ENCODE peak calls at places on chromosomes 11 and 22, in seven cellular contexts. One of them, this sample, is unnamed.

GRCh38 chr11:86079421-86079820 is 10.5 kb upstream of the PICALM start:
- DNase-seq in hepatocyte: no peak
- DNase-seq in HCT116: no peak
- DNase-seq in choroid plexus epithelial cell: no peak
- DNase-seq in CD4-positive, alpha-beta T cell: no peak
- DNase-seq in dorsolateral prefrontal cortex: no peak
- DNase-seq in lower leg skin: no peak
- DNase-seq in this sample: no peak

GRCh38 chr11:92411431-92411830 is 186.8 kb downstream of the FAT3 start:
- DNase-seq in hepatocyte: no peak
- DNase-seq in CD4-positive, alpha-beta T cell: no peak
- DNase-seq in choroid plexus epithelial cell: no peak
- DNase-seq in lower leg skin: no peak
- DNase-seq in HCT116: no peak
- DNase-seq in dorsolateral prefrontal cortex: no peak
- DNase-seq in this sample: no peak

GRCh38 chr11:103877221-103877620 is 159.2 kb upstream of the DDI1 start:
- DNase-seq in HCT116: no peak
- DNase-seq in hepatocyte: peak; percentile 13
- DNase-seq in choroid plexus epithelial cell: peak; percentile 53
- DNase-seq in lower leg skin: no peak
- DNase-seq in dorsolateral prefrontal cortex: peak; percentile 28
- DNase-seq in CD4-positive, alpha-beta T cell: no peak
- DNase-seq in this sample: no peak

GRCh38 chr11:32433249-32434115 is 1.9 kb downstream of the WT1 start:
- DNase-seq in dorsolateral prefrontal cortex: no peak
- DNase-seq in choroid plexus epithelial cell: no peak
- DNase-seq in hepatocyte: no peak
- DNase-seq in lower leg skin: no peak
- DNase-seq in HCT116: no peak
- DNase-seq in CD4-positive, alpha-beta T cell: no peak
- DNase-seq in this sample: no peak

GRCh38 chr11:119991022-119991404 is 146.9 kb downstream of the TRIM29 start:
- DNase-seq in lower leg skin: no peak
- DNase-seq in choroid plexus epithelial cell: no peak
- DNase-seq in hepatocyte: no peak
- DNase-seq in HCT116: no peak
- DNase-seq in dorsolateral prefrontal cortex: no peak
- DNase-seq in CD4-positive, alpha-beta T cell: no peak
- DNase-seq in this sample: no peak

GRCh38 chr11:88689548-88690240 is 352.2 kb upstream of the CTSC start:
- DNase-seq in CD4-positive, alpha-beta T cell: no peak
- DNase-seq in hepatocyte: no peak
- DNase-seq in HCT116: no peak
- DNase-seq in choroid plexus epithelial cell: no peak
- DNase-seq in lower leg skin: no peak
- DNase-seq in dorsolateral prefrontal cortex: no peak
- DNase-seq in this sample: no peak

GRCh38 chr11:34602245-34602644 is 18.6 kb upstream of the EHF start:
- DNase-seq in choroid plexus epithelial cell: no peak
- DNase-seq in CD4-positive, alpha-beta T cell: no peak
- DNase-seq in dorsolateral prefrontal cortex: no peak
- DNase-seq in hepatocyte: no peak
- DNase-seq in HCT116: peak; percentile 51
- DNase-seq in lower leg skin: no peak
- DNase-seq in this sample: no peak

GRCh38 chr11:19094859-19095258 is 22.1 kb upstream of the ZDHHC13 start:
- DNase-seq in lower leg skin: no peak
- DNase-seq in HCT116: no peak
- DNase-seq in CD4-positive, alpha-beta T cell: no peak
- DNase-seq in choroid plexus epithelial cell: no peak
- DNase-seq in hepatocyte: no peak
- DNase-seq in dorsolateral prefrontal cortex: no peak
- DNase-seq in this sample: no peak

GRCh38 chr22:31083923-31084810 is 3.0 kb downstream of the SMTN start:
- DNase-seq in choroid plexus epithelial cell: no peak
- DNase-seq in hepatocyte: no peak
- DNase-seq in CD4-positive, alpha-beta T cell: no peak
- DNase-seq in HCT116: no peak
- DNase-seq in dorsolateral prefrontal cortex: no peak
- DNase-seq in lower leg skin: no peak
- DNase-seq in this sample: no peak

GRCh38 chr11:66002648-66003225 is 434 bp downstream of the BANF1 start:
- DNase-seq in lower leg skin: no peak
- DNase-seq in hepatocyte: no peak
- DNase-seq in choroid plexus epithelial cell: peak; percentile 44
- DNase-seq in dorsolateral prefrontal cortex: peak; percentile 40
- DNase-seq in CD4-positive, alpha-beta T cell: no peak
- DNase-seq in HCT116: no peak
- DNase-seq in this sample: no peak

GRCh38 chr22:46881373-46882118 is 119.1 kb downstream of the TBC1D22A start:
- DNase-seq in hepatocyte: no peak
- DNase-seq in CD4-positive, alpha-beta T cell: no peak
- DNase-seq in choroid plexus epithelial cell: no peak
- DNase-seq in lower leg skin: no peak
- DNase-seq in dorsolateral prefrontal cortex: no peak
- DNase-seq in HCT116: no peak
- DNase-seq in this sample: no peak

GRCh38 chr22:25896098-25896497 is 154.1 kb downstream of the MYO18B start:
- DNase-seq in lower leg skin: no peak
- DNase-seq in choroid plexus epithelial cell: no peak
- DNase-seq in HCT116: no peak
- DNase-seq in dorsolateral prefrontal cortex: no peak
- DNase-seq in hepatocyte: peak; percentile 13
- DNase-seq in CD4-positive, alpha-beta T cell: no peak
- DNase-seq in this sample: no peak

GRCh38 chr11:45651841-45652745 is 13.3 kb downstream of the CHST1 start:
- DNase-seq in dorsolateral prefrontal cortex: no peak
- DNase-seq in hepatocyte: no peak
- DNase-seq in CD4-positive, alpha-beta T cell: no peak
- DNase-seq in choroid plexus epithelial cell: no peak
- DNase-seq in HCT116: no peak
- DNase-seq in lower leg skin: no peak
- DNase-seq in this sample: no peak

GRCh38 chr11:26623076-26623666 is 51.1 kb upstream of the MUC15 start:
- DNase-seq in lower leg skin: no peak
- DNase-seq in HCT116: no peak
- DNase-seq in CD4-positive, alpha-beta T cell: no peak
- DNase-seq in hepatocyte: peak; percentile 10
- DNase-seq in choroid plexus epithelial cell: peak; percentile 22
- DNase-seq in dorsolateral prefrontal cortex: no peak
- DNase-seq in this sample: no peak

GRCh38 chr11:41245184-41245583 is 214.3 kb downstream of the LRRC4C start:
- DNase-seq in dorsolateral prefrontal cortex: no peak
- DNase-seq in choroid plexus epithelial cell: no peak
- DNase-seq in HCT116: no peak
- DNase-seq in CD4-positive, alpha-beta T cell: no peak
- DNase-seq in hepatocyte: no peak
- DNase-seq in lower leg skin: no peak
- DNase-seq in this sample: no peak

GRCh38 chr11:134226806-134227325 is 2.4 kb downstream of the VPS26B start:
- DNase-seq in HCT116: no peak
- DNase-seq in choroid plexus epithelial cell: peak; percentile 27
- DNase-seq in hepatocyte: no peak
- DNase-seq in lower leg skin: no peak
- DNase-seq in dorsolateral prefrontal cortex: no peak
- DNase-seq in CD4-positive, alpha-beta T cell: no peak
- DNase-seq in this sample: no peak

GRCh38 chr11:82960000-82960778 is 58.7 kb downstream of the DDIAS start:
- DNase-seq in choroid plexus epithelial cell: no peak
- DNase-seq in lower leg skin: no peak
- DNase-seq in dorsolateral prefrontal cortex: no peak
- DNase-seq in hepatocyte: no peak
- DNase-seq in CD4-positive, alpha-beta T cell: no peak
- DNase-seq in HCT116: no peak
- DNase-seq in this sample: no peak

GRCh38 chr11:134581966-134582787 is 170.1 kb upstream of the B3GAT1 start:
- DNase-seq in hepatocyte: no peak
- DNase-seq in dorsolateral prefrontal cortex: no peak
- DNase-seq in CD4-positive, alpha-beta T cell: no peak
- DNase-seq in lower leg skin: no peak
- DNase-seq in choroid plexus epithelial cell: no peak
- DNase-seq in HCT116: no peak
- DNase-seq in this sample: peak; percentile 64

GRCh38 chr11:88340366-88340930 is 2.9 kb upstream of the CTSC start:
- DNase-seq in lower leg skin: no peak
- DNase-seq in hepatocyte: no peak
- DNase-seq in choroid plexus epithelial cell: peak; percentile 33
- DNase-seq in HCT116: no peak
- DNase-seq in CD4-positive, alpha-beta T cell: no peak
- DNase-seq in dorsolateral prefrontal cortex: no peak
- DNase-seq in this sample: no peak

DNA sequence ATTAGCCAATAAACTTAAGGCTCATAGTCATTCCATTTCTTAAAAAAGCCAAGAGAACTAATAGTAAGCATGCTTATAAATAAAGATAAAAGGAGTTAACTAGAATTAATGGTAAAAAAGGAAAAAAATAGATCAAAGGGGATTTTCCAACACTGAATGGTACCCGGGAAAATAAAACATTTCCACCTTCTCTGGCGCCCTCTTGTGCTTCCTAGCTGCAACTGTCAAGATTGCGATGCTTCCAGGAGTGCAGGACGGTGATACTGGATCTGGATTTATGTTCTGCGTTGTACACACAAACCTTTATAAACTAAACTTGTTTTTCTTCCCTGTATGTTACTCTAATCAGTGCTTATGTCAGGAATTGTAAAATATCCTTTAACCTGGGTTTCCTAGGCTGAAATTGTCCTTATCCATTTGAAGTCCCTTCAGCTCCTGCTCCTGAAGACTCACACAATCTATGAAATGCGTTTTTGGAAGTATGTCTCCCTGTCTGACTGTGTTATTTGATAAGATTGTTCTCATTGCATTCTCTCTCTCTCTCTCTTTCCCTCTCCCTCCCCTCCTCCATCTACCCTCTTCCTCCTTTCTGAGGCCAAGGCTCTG is 9.6 kb upstream of the HTATIP2 start:
- DNase-seq in hepatocyte: peak; percentile 75
- DNase-seq in dorsolateral prefrontal cortex: peak; percentile 52
- DNase-seq in choroid plexus epithelial cell: peak; percentile 71
- DNase-seq in HCT116: peak; percentile 45
- DNase-seq in lower leg skin: no peak
- DNase-seq in CD4-positive, alpha-beta T cell: no peak
- DNase-seq in this sample: no peak
- TF ChIP-seq CTCF in hepatocyte: peak; percentile 83
- TF ChIP-seq CTCF in dorsolateral prefrontal cortex: peak; percentile 88
- TF ChIP-seq CTCF in choroid plexus epithelial cell: peak; percentile 95
- TF ChIP-seq CTCF in HCT116: peak; percentile 83
- TF ChIP-seq CTCF in lower leg skin: no peak
- TF ChIP-seq CTCF in CD4-positive, alpha-beta T cell: peak; percentile 94
- TF ChIP-seq CTCF in this sample: peak; percentile 45

GRCh38 chr22:33697640-33698039 is 222.6 kb downstream of the LARGE1 start:
- DNase-seq in HCT116: no peak
- DNase-seq in dorsolateral prefrontal cortex: no peak
- DNase-seq in lower leg skin: no peak
- DNase-seq in CD4-positive, alpha-beta T cell: no peak
- DNase-seq in hepatocyte: no peak
- DNase-seq in choroid plexus epithelial cell: peak; percentile 40
- DNase-seq in this sample: no peak
- TF ChIP-seq CTCF in HCT116: no peak
- TF ChIP-seq CTCF in dorsolateral prefrontal cortex: no peak
- TF ChIP-seq CTCF in lower leg skin: no peak
- TF ChIP-seq CTCF in CD4-positive, alpha-beta T cell: no peak
- TF ChIP-seq CTCF in hepatocyte: no peak
- TF ChIP-seq CTCF in choroid plexus epithelial cell: no peak
- TF ChIP-seq CTCF in this sample: no peak

GRCh38 chr11:73055655-73056354 is 86.3 kb downstream of the FCHSD2 start:
- DNase-seq in dorsolateral prefrontal cortex: no peak
- DNase-seq in lower leg skin: no peak
- DNase-seq in choroid plexus epithelial cell: no peak
- DNase-seq in hepatocyte: no peak
- DNase-seq in CD4-positive, alpha-beta T cell: no peak
- DNase-seq in HCT116: no peak
- DNase-seq in this sample: no peak
- TF ChIP-seq CTCF in dorsolateral prefrontal cortex: no peak
- TF ChIP-seq CTCF in lower leg skin: no peak
- TF ChIP-seq CTCF in choroid plexus epithelial cell: no peak
- TF ChIP-seq CTCF in hepatocyte: no peak
- TF ChIP-seq CTCF in CD4-positive, alpha-beta T cell: no peak
- TF ChIP-seq CTCF in HCT116: no peak
- TF ChIP-seq CTCF in this sample: no peak

GRCh38 chr11:3056296-3057068 is 741 bp downstream of the CARS1 start:
- DNase-seq in dorsolateral prefrontal cortex: no peak
- DNase-seq in hepatocyte: no peak
- DNase-seq in choroid plexus epithelial cell: no peak
- DNase-seq in HCT116: no peak
- DNase-seq in CD4-positive, alpha-beta T cell: no peak
- DNase-seq in lower leg skin: no peak
- DNase-seq in this sample: no peak

GRCh38 chr11:3060436-3061025 is 3.3 kb upstream of the CARS1 start:
- DNase-seq in CD4-positive, alpha-beta T cell: no peak
- DNase-seq in lower leg skin: no peak
- DNase-seq in choroid plexus epithelial cell: no peak
- DNase-seq in dorsolateral prefrontal cortex: no peak
- DNase-seq in HCT116: no peak
- DNase-seq in hepatocyte: no peak
- DNase-seq in this sample: no peak

GRCh38 chr11:3055881-3056280 is 1.3 kb downstream of the CARS1 start:
- DNase-seq in dorsolateral prefrontal cortex: no peak
- DNase-seq in hepatocyte: no peak
- DNase-seq in lower leg skin: no peak
- DNase-seq in CD4-positive, alpha-beta T cell: no peak
- DNase-seq in HCT116: no peak
- DNase-seq in choroid plexus epithelial cell: no peak
- DNase-seq in this sample: no peak

GRCh38 chr11:3057069-3057963 is at the start of gene CARS1:
- DNase-seq in hepatocyte: peak; percentile 97
- DNase-seq in lower leg skin: peak; percentile 94
- DNase-seq in choroid plexus epithelial cell: peak; percentile 95
- DNase-seq in dorsolateral prefrontal cortex: peak; percentile 94
- DNase-seq in CD4-positive, alpha-beta T cell: peak; percentile 83
- DNase-seq in HCT116: peak; percentile 78
- DNase-seq in this sample: no peak

DNA sequence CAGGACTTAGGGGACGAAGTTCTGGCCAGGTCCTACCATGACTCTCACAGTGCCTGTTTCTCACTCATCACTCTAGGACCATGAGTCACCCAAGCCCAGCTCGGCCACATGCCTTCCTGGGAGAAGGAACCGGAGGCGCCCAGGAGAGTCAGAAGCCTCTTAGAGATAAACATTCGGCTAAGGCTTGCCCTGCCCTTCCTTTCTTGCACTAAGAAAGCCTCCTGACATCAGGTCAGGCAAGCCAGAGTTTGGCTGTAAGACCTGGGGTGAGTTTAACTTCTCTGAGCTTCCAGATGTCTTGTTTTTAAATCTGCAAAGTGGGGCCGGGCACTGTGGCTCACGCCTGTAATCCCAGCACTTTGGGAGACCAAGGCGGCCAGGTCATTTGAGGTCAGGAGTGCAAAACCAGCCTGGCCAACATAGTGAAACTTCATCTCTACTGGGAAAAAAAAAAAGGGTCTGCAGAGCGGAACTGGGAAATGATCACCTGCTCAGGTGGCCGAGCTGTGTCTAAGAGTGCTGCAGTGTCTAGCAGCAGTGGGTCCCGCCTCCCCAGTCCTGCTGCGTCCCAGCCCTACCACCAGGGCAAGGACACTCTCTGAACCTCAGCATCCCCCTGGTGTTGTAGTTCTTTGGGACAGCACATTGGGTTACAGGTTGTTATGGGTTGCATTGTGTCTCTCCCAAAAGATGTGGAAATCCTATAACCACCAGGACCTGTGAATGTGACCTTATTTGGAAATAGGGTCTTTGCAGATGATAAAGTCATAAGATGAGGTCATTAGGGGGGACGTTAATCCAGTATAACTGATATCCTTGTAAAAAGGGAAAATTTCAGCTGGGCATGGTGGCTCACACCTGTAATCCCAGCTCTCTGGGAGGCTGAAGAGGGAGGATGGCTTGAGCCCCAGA is 1.8 kb upstream of the CARS1 start:
- DNase-seq in hepatocyte: peak; percentile 63
- DNase-seq in dorsolateral prefrontal cortex: no peak
- DNase-seq in lower leg skin: no peak
- DNase-seq in CD4-positive, alpha-beta T cell: no peak
- DNase-seq in choroid plexus epithelial cell: peak; percentile 90
- DNase-seq in HCT116: no peak
- DNase-seq in this sample: no peak
- TF ChIP-seq CTCF in hepatocyte: no peak
- TF ChIP-seq CTCF in dorsolateral prefrontal cortex: no peak
- TF ChIP-seq CTCF in lower leg skin: no peak
- TF ChIP-seq CTCF in CD4-positive, alpha-beta T cell: no peak
- TF ChIP-seq CTCF in choroid plexus epithelial cell: peak; percentile 9
- TF ChIP-seq CTCF in HCT116: peak; percentile 32
- TF ChIP-seq CTCF in this sample: no peak

This sample was measured in vagina.